ENCODE peak calls at places on chromosomes 1 and 21, in ten cellular contexts. X, H, U, N, L, Q, B, K, S and P are unnamed samples.

GRCh38 chr21:44971672-44971995 is 31.8 kb downstream of the SLX9 start:
- DNase-seq in X (no peak), H (no peak), U (no peak), N (no peak), L (no peak), Q (no peak), B (no peak), K (no peak), S (no peak), P (no peak)

GRCh38 chr1:111571987-111572386 is 47.6 kb upstream of the RAP1A start:
- DNase-seq in X (no peak), H (no peak), U (peak), N (no peak), L (no peak), Q (no peak), B (no peak), K (no peak), S (no peak), P (peak)

GRCh38 chr1:230083746-230084407 is 16.8 kb downstream of the GALNT2 start:
- DNase-seq in X (no peak), H (no peak), U (no peak), N (no peak), L (no peak), Q (no peak), B (no peak), K (no peak), S (no peak), P (no peak)

GRCh38 chr21:35622612-35623011 is 437.7 kb downstream of the SETD4 start:
- DNase-seq in X (no peak), H (no peak), U (peak), N (no peak), L (no peak), Q (no peak), B (no peak), K (no peak), S (no peak), P (no peak)

GRCh38 chr1:19315378-19316206 is 3.5 kb downstream of the SLC66A1 start:
- DNase-seq in X (no peak), H (no peak), U (no peak), N (peak), L (no peak), Q (peak), B (no peak), K (no peak), S (no peak), P (peak)

GRCh38 chr1:4086085-4086850 is 186.2 kb upstream of the C1orf174 start:
- DNase-seq in X (no peak), H (no peak), U (no peak), N (no peak), L (no peak), Q (no peak), B (no peak), K (no peak), S (no peak), P (no peak)

GRCh38 chr1:7541629-7542028 is 229.5 kb upstream of the VAMP3 start:
- DNase-seq in X (no peak), H (no peak), U (no peak), N (no peak), L (no peak), Q (peak), B (no peak), K (no peak), S (no peak), P (peak)

GRCh38 chr1:5297878-5298239 is 643.5 kb downstream of the AJAP1 start:
- DNase-seq in X (no peak), H (no peak), U (no peak), N (no peak), L (no peak), Q (no peak), B (no peak), K (no peak), S (no peak), P (no peak)

GRCh38 chr21:33023574-33024277 is 2.0 kb upstream of the OLIG2 start:
- DNase-seq in X (no peak), H (peak), U (no peak), N (peak), L (no peak), Q (no peak), B (no peak), K (no peak), S (no peak), P (no peak)

GRCh38 chr21:33026299-33026858 is 644 bp downstream of the OLIG2 start:
- DNase-seq in X (no peak), H (no peak), U (no peak), N (peak), L (no peak), Q (no peak), B (no peak), K (no peak), S (no peak), P (no peak)

GRCh38 chr21:33025471-33026298 is at the start of gene OLIG2:
- DNase-seq in X (peak), H (peak), U (no peak), N (peak), L (no peak), Q (no peak), B (no peak), K (peak), S (no peak), P (peak)

GRCh38 chr21:33024278-33025103 is 1.2 kb upstream of the OLIG2 start:
- DNase-seq in X (no peak), H (no peak), U (no peak), N (peak), L (no peak), Q (no peak), B (no peak), K (no peak), S (no peak), P (no peak)

DNA sequence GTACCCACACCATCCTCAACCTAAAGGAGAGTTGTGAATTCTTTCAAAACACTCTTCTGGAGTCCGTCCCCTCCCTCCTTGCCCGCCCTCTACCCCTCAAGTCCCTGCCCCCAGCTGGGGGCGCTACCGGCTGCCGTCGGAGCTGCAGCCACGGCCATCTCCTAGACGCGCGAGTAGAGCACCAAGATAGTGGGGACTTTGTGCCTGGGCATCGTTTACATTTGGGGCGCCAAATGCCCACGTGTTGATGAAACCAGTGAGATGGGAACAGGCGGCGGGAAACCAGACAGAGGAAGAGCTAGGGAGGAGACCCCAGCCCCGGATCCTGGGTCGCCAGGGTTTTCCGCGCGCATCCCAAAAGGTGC is 647 bp upstream of the OLIG2 start:
- DNase-seq in X (no peak), H (peak), U (no peak), N (peak), L (no peak), Q (no peak), B (no peak), K (peak), S (no peak), P (no peak)
- TF ChIP-seq CTCF in X (peak), H (no peak), U (no peak), N (no peak), L (no peak), Q (no peak), B (no peak), K (peak), S (no peak), P (no peak)

DNA sequence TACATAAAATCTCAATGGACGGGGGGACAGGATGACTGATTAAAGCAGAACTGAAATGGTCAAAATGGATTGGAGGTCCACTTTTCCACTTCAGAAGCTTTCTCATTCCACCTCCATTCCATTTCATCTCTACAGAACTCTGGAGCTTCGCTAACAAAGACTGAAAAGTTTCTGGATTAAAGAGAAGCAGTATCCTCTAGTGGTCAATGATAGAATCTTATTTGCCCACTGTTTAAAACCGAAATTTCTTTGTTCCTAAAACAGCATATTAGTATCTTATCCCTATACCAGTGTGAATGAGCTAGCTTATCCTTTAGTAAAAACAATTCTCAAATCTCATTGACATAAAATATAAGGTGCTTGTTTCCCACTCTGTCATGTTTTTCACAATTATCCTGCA is 890.6 kb downstream of the KCNT2 start:
- DNase-seq in X (no peak), H (no peak), U (no peak), N (no peak), L (no peak), Q (no peak), B (no peak), K (no peak), S (no peak), P (no peak)
- TF ChIP-seq CTCF in X (peak), H (no peak), U (no peak), N (no peak), L (no peak), Q (peak), B (peak), K (peak), S (no peak), P (no peak)

GRCh38 chr1:215076312-215076711 is 6.2 kb upstream of the KCNK2 start:
- DNase-seq in X (no peak), H (peak), U (no peak), N (peak), L (no peak), Q (no peak), B (no peak), K (no peak), S (no peak), P (peak)
- TF ChIP-seq CTCF in X (peak), H (no peak), U (no peak), N (peak), L (no peak), Q (peak), B (no peak), K (no peak), S (no peak), P (peak)

GRCh38 chr21:15679630-15680029 is 50.2 kb upstream of the USP25 start:
- DNase-seq in X (no peak), H (peak), U (no peak), N (no peak), L (no peak), Q (no peak), B (no peak), K (no peak), S (no peak), P (no peak)
- TF ChIP-seq CTCF in X (no peak), H (no peak), U (no peak), N (no peak), L (no peak), Q (no peak), B (peak), K (no peak), S (no peak), P (no peak)

GRCh38 chr1:983736-984475 is 2.0 kb upstream of the PERM1 start:
- DNase-seq in X (peak), H (peak), U (no peak), N (peak), L (peak), Q (no peak), B (no peak), K (peak), S (no peak), P (no peak)

GRCh38 chr1:985126-985525 is 3.2 kb upstream of the PERM1 start:
- DNase-seq in X (no peak), H (no peak), U (no peak), N (no peak), L (no peak), Q (no peak), B (no peak), K (no peak), S (no peak), P (no peak)

GRCh38 chr1:981955-982558 is at the start of gene PERM1:
- DNase-seq in X (no peak), H (peak), U (no peak), N (no peak), L (no peak), Q (no peak), B (no peak), K (no peak), S (no peak), P (no peak)

GRCh38 chr1:982765-983436 is 1.0 kb upstream of the PERM1 start:
- DNase-seq in X (no peak), H (no peak), U (no peak), N (no peak), L (no peak), Q (no peak), B (no peak), K (no peak), S (no peak), P (no peak)

GRCh38 chr1:984476-984814 is 2.6 kb upstream of the PERM1 start:
- DNase-seq in X (no peak), H (no peak), U (no peak), N (no peak), L (no peak), Q (no peak), B (no peak), K (no peak), S (no peak), P (no peak)
- TF ChIP-seq CTCF in X (peak), H (no peak), U (no peak), N (no peak), L (peak), Q (peak), B (peak), K (peak), S (no peak), P (no peak)